ENCODE peak calls at places on chromosomes 12 and 14, in ten cellular contexts. One of them, this sample, is unnamed.

GRCh38 chr12:56634242-56634836 is 4.2 kb upstream of the BAZ2A start:
- DNase-seq in Right ventricle myocardium inferior: no peak
- DNase-seq in foreskin fibroblast: no peak
- DNase-seq in AG04449: no peak
- DNase-seq in Calu3: peak
- DNase-seq in stimulated activated CD4-positive, alpha-beta T cell treated with anti-CD3 and anti-CD28 coated beads, Interleukin-4, amount 100 ng/mL, for 48 hours: no peak
- DNase-seq in NCI-H1105: peak
- DNase-seq in DND-41: peak
- DNase-seq in CD4-positive, alpha-beta T cell: no peak
- DNase-seq in stimulated activated CD8-positive, alpha-beta memory T cell treated with anti-CD3 and anti-CD28 coated beads, Interleukin-7, amount 100 ng/mL, for 4 hours: peak
- DNase-seq in this sample: no peak

GRCh38 chr14:78412475-78412874 is 242.3 kb downstream of the NRXN3 start:
- DNase-seq in Right ventricle myocardium inferior: no peak
- DNase-seq in foreskin fibroblast: no peak
- DNase-seq in AG04449: no peak
- DNase-seq in Calu3: no peak
- DNase-seq in stimulated activated CD4-positive, alpha-beta T cell treated with anti-CD3 and anti-CD28 coated beads, Interleukin-4, amount 100 ng/mL, for 48 hours: no peak
- DNase-seq in NCI-H1105: no peak
- DNase-seq in DND-41: no peak
- DNase-seq in CD4-positive, alpha-beta T cell: no peak
- DNase-seq in stimulated activated CD8-positive, alpha-beta memory T cell treated with anti-CD3 and anti-CD28 coated beads, Interleukin-7, amount 100 ng/mL, for 4 hours: no peak
- DNase-seq in this sample: no peak

GRCh38 chr12:2161478-2161877 is 108.7 kb downstream of the CACNA1C start:
- DNase-seq in Right ventricle myocardium inferior: peak
- DNase-seq in foreskin fibroblast: no peak
- DNase-seq in AG04449: no peak
- DNase-seq in Calu3: no peak
- DNase-seq in stimulated activated CD4-positive, alpha-beta T cell treated with anti-CD3 and anti-CD28 coated beads, Interleukin-4, amount 100 ng/mL, for 48 hours: no peak
- DNase-seq in NCI-H1105: no peak
- DNase-seq in DND-41: no peak
- DNase-seq in CD4-positive, alpha-beta T cell: no peak
- DNase-seq in stimulated activated CD8-positive, alpha-beta memory T cell treated with anti-CD3 and anti-CD28 coated beads, Interleukin-7, amount 100 ng/mL, for 4 hours: no peak
- DNase-seq in this sample: no peak

GRCh38 chr12:13167226-13167625 is 29.3 kb upstream of the EMP1 start:
- DNase-seq in Right ventricle myocardium inferior: no peak
- DNase-seq in foreskin fibroblast: no peak
- DNase-seq in AG04449: no peak
- DNase-seq in Calu3: peak
- DNase-seq in stimulated activated CD4-positive, alpha-beta T cell treated with anti-CD3 and anti-CD28 coated beads, Interleukin-4, amount 100 ng/mL, for 48 hours: no peak
- DNase-seq in NCI-H1105: no peak
- DNase-seq in DND-41: no peak
- DNase-seq in CD4-positive, alpha-beta T cell: no peak
- DNase-seq in stimulated activated CD8-positive, alpha-beta memory T cell treated with anti-CD3 and anti-CD28 coated beads, Interleukin-7, amount 100 ng/mL, for 4 hours: no peak
- DNase-seq in this sample: no peak

GRCh38 chr14:61609143-61609851 is 86.0 kb upstream of the HIF1A start:
- DNase-seq in Right ventricle myocardium inferior: no peak
- DNase-seq in foreskin fibroblast: peak
- DNase-seq in AG04449: no peak
- DNase-seq in Calu3: no peak
- DNase-seq in stimulated activated CD4-positive, alpha-beta T cell treated with anti-CD3 and anti-CD28 coated beads, Interleukin-4, amount 100 ng/mL, for 48 hours: no peak
- DNase-seq in NCI-H1105: peak
- DNase-seq in DND-41: no peak
- DNase-seq in CD4-positive, alpha-beta T cell: no peak
- DNase-seq in stimulated activated CD8-positive, alpha-beta memory T cell treated with anti-CD3 and anti-CD28 coated beads, Interleukin-7, amount 100 ng/mL, for 4 hours: no peak
- DNase-seq in this sample: no peak

GRCh38 chr12:49627752-49628360 is 4.5 kb downstream of the PRPF40B start:
- DNase-seq in Right ventricle myocardium inferior: no peak
- DNase-seq in foreskin fibroblast: peak
- DNase-seq in AG04449: no peak
- DNase-seq in Calu3: no peak
- DNase-seq in stimulated activated CD4-positive, alpha-beta T cell treated with anti-CD3 and anti-CD28 coated beads, Interleukin-4, amount 100 ng/mL, for 48 hours: no peak
- DNase-seq in NCI-H1105: no peak
- DNase-seq in DND-41: no peak
- DNase-seq in CD4-positive, alpha-beta T cell: no peak
- DNase-seq in stimulated activated CD8-positive, alpha-beta memory T cell treated with anti-CD3 and anti-CD28 coated beads, Interleukin-7, amount 100 ng/mL, for 4 hours: no peak
- DNase-seq in this sample: no peak

GRCh38 chr12:72889791-72890190 is 617.6 kb downstream of the TRHDE start:
- DNase-seq in Right ventricle myocardium inferior: no peak
- DNase-seq in foreskin fibroblast: no peak
- DNase-seq in AG04449: no peak
- DNase-seq in Calu3: no peak
- DNase-seq in stimulated activated CD4-positive, alpha-beta T cell treated with anti-CD3 and anti-CD28 coated beads, Interleukin-4, amount 100 ng/mL, for 48 hours: no peak
- DNase-seq in NCI-H1105: no peak
- DNase-seq in DND-41: no peak
- DNase-seq in CD4-positive, alpha-beta T cell: no peak
- DNase-seq in stimulated activated CD8-positive, alpha-beta memory T cell treated with anti-CD3 and anti-CD28 coated beads, Interleukin-7, amount 100 ng/mL, for 4 hours: no peak
- DNase-seq in this sample: no peak

GRCh38 chr12:77225373-77225772 is 160.0 kb upstream of the E2F7 start:
- DNase-seq in Right ventricle myocardium inferior: no peak
- DNase-seq in foreskin fibroblast: no peak
- DNase-seq in AG04449: no peak
- DNase-seq in Calu3: peak
- DNase-seq in stimulated activated CD4-positive, alpha-beta T cell treated with anti-CD3 and anti-CD28 coated beads, Interleukin-4, amount 100 ng/mL, for 48 hours: no peak
- DNase-seq in NCI-H1105: no peak
- DNase-seq in DND-41: no peak
- DNase-seq in CD4-positive, alpha-beta T cell: no peak
- DNase-seq in stimulated activated CD8-positive, alpha-beta memory T cell treated with anti-CD3 and anti-CD28 coated beads, Interleukin-7, amount 100 ng/mL, for 4 hours: no peak
- DNase-seq in this sample: no peak

GRCh38 chr12:131076277-131076676 is 122.6 kb downstream of the ADGRD1 start:
- DNase-seq in Right ventricle myocardium inferior: no peak
- DNase-seq in foreskin fibroblast: no peak
- DNase-seq in AG04449: no peak
- DNase-seq in Calu3: no peak
- DNase-seq in stimulated activated CD4-positive, alpha-beta T cell treated with anti-CD3 and anti-CD28 coated beads, Interleukin-4, amount 100 ng/mL, for 48 hours: no peak
- DNase-seq in NCI-H1105: no peak
- DNase-seq in DND-41: no peak
- DNase-seq in CD4-positive, alpha-beta T cell: no peak
- DNase-seq in stimulated activated CD8-positive, alpha-beta memory T cell treated with anti-CD3 and anti-CD28 coated beads, Interleukin-7, amount 100 ng/mL, for 4 hours: no peak
- DNase-seq in this sample: no peak

GRCh38 chr14:81771876-81772275 is 238.2 kb upstream of the SEL1L start:
- DNase-seq in Right ventricle myocardium inferior: no peak
- DNase-seq in foreskin fibroblast: no peak
- DNase-seq in AG04449: no peak
- DNase-seq in Calu3: no peak
- DNase-seq in stimulated activated CD4-positive, alpha-beta T cell treated with anti-CD3 and anti-CD28 coated beads, Interleukin-4, amount 100 ng/mL, for 48 hours: no peak
- DNase-seq in NCI-H1105: no peak
- DNase-seq in DND-41: no peak
- DNase-seq in CD4-positive, alpha-beta T cell: no peak
- DNase-seq in stimulated activated CD8-positive, alpha-beta memory T cell treated with anti-CD3 and anti-CD28 coated beads, Interleukin-7, amount 100 ng/mL, for 4 hours: no peak
- DNase-seq in this sample: no peak

GRCh38 chr12:5379737-5380496 is 52.0 kb upstream of the NTF3 start:
- DNase-seq in Right ventricle myocardium inferior: no peak
- DNase-seq in foreskin fibroblast: no peak
- DNase-seq in AG04449: no peak
- DNase-seq in Calu3: no peak
- DNase-seq in stimulated activated CD4-positive, alpha-beta T cell treated with anti-CD3 and anti-CD28 coated beads, Interleukin-4, amount 100 ng/mL, for 48 hours: no peak
- DNase-seq in NCI-H1105: no peak
- DNase-seq in DND-41: no peak
- DNase-seq in CD4-positive, alpha-beta T cell: no peak
- DNase-seq in stimulated activated CD8-positive, alpha-beta memory T cell treated with anti-CD3 and anti-CD28 coated beads, Interleukin-7, amount 100 ng/mL, for 4 hours: no peak
- DNase-seq in this sample: no peak

GRCh38 chr14:93051600-93052546 is 63.9 kb downstream of the ITPK1 start:
- DNase-seq in Right ventricle myocardium inferior: no peak
- DNase-seq in foreskin fibroblast: no peak
- DNase-seq in AG04449: no peak
- DNase-seq in Calu3: no peak
- DNase-seq in stimulated activated CD4-positive, alpha-beta T cell treated with anti-CD3 and anti-CD28 coated beads, Interleukin-4, amount 100 ng/mL, for 48 hours: no peak
- DNase-seq in NCI-H1105: no peak
- DNase-seq in DND-41: no peak
- DNase-seq in CD4-positive, alpha-beta T cell: no peak
- DNase-seq in stimulated activated CD8-positive, alpha-beta memory T cell treated with anti-CD3 and anti-CD28 coated beads, Interleukin-7, amount 100 ng/mL, for 4 hours: no peak
- DNase-seq in this sample: no peak

GRCh38 chr14:100592461-100592871 is 5.2 kb upstream of the BEGAIN start:
- DNase-seq in Right ventricle myocardium inferior: peak
- DNase-seq in foreskin fibroblast: no peak
- DNase-seq in AG04449: no peak
- DNase-seq in Calu3: no peak
- DNase-seq in stimulated activated CD4-positive, alpha-beta T cell treated with anti-CD3 and anti-CD28 coated beads, Interleukin-4, amount 100 ng/mL, for 48 hours: no peak
- DNase-seq in NCI-H1105: no peak
- DNase-seq in DND-41: no peak
- DNase-seq in CD4-positive, alpha-beta T cell: no peak
- DNase-seq in stimulated activated CD8-positive, alpha-beta memory T cell treated with anti-CD3 and anti-CD28 coated beads, Interleukin-7, amount 100 ng/mL, for 4 hours: no peak
- DNase-seq in this sample: no peak

GRCh38 chr14:89926709-89927108 is 27.8 kb downstream of the EFCAB11 start:
- DNase-seq in Right ventricle myocardium inferior: no peak
- DNase-seq in foreskin fibroblast: no peak
- DNase-seq in AG04449: no peak
- DNase-seq in Calu3: no peak
- DNase-seq in stimulated activated CD4-positive, alpha-beta T cell treated with anti-CD3 and anti-CD28 coated beads, Interleukin-4, amount 100 ng/mL, for 48 hours: no peak
- DNase-seq in NCI-H1105: no peak
- DNase-seq in DND-41: no peak
- DNase-seq in CD4-positive, alpha-beta T cell: no peak
- DNase-seq in stimulated activated CD8-positive, alpha-beta memory T cell treated with anti-CD3 and anti-CD28 coated beads, Interleukin-7, amount 100 ng/mL, for 4 hours: no peak
- DNase-seq in this sample: no peak

GRCh38 chr12:64679487-64679983 is 69.2 kb downstream of the RASSF3 start:
- DNase-seq in Right ventricle myocardium inferior: peak
- DNase-seq in foreskin fibroblast: peak
- DNase-seq in AG04449: no peak
- DNase-seq in Calu3: peak
- DNase-seq in stimulated activated CD4-positive, alpha-beta T cell treated with anti-CD3 and anti-CD28 coated beads, Interleukin-4, amount 100 ng/mL, for 48 hours: peak
- DNase-seq in NCI-H1105: no peak
- DNase-seq in DND-41: no peak
- DNase-seq in CD4-positive, alpha-beta T cell: peak
- DNase-seq in stimulated activated CD8-positive, alpha-beta memory T cell treated with anti-CD3 and anti-CD28 coated beads, Interleukin-7, amount 100 ng/mL, for 4 hours: no peak
- DNase-seq in this sample: no peak

GRCh38 chr12:53930591-53931255 is 7.9 kb upstream of the HOXC13 start:
- DNase-seq in Right ventricle myocardium inferior: no peak
- DNase-seq in foreskin fibroblast: no peak
- DNase-seq in AG04449: no peak
- DNase-seq in Calu3: no peak
- DNase-seq in stimulated activated CD4-positive, alpha-beta T cell treated with anti-CD3 and anti-CD28 coated beads, Interleukin-4, amount 100 ng/mL, for 48 hours: no peak
- DNase-seq in NCI-H1105: no peak
- DNase-seq in DND-41: no peak
- DNase-seq in CD4-positive, alpha-beta T cell: no peak
- DNase-seq in stimulated activated CD8-positive, alpha-beta memory T cell treated with anti-CD3 and anti-CD28 coated beads, Interleukin-7, amount 100 ng/mL, for 4 hours: no peak
- DNase-seq in this sample: no peak

GRCh38 chr14:23646648-23647549 is 10.7 kb downstream of the DHRS2 start:
- DNase-seq in Right ventricle myocardium inferior: no peak
- DNase-seq in foreskin fibroblast: peak
- DNase-seq in AG04449: no peak
- DNase-seq in Calu3: peak
- DNase-seq in stimulated activated CD4-positive, alpha-beta T cell treated with anti-CD3 and anti-CD28 coated beads, Interleukin-4, amount 100 ng/mL, for 48 hours: no peak
- DNase-seq in NCI-H1105: no peak
- DNase-seq in DND-41: no peak
- DNase-seq in CD4-positive, alpha-beta T cell: no peak
- DNase-seq in stimulated activated CD8-positive, alpha-beta memory T cell treated with anti-CD3 and anti-CD28 coated beads, Interleukin-7, amount 100 ng/mL, for 4 hours: no peak
- DNase-seq in this sample: no peak

GRCh38 chr12:106974525-106974924 is 12.4 kb downstream of the MTERF2 start:
- DNase-seq in Right ventricle myocardium inferior: no peak
- DNase-seq in foreskin fibroblast: no peak
- DNase-seq in AG04449: no peak
- DNase-seq in Calu3: no peak
- DNase-seq in stimulated activated CD4-positive, alpha-beta T cell treated with anti-CD3 and anti-CD28 coated beads, Interleukin-4, amount 100 ng/mL, for 48 hours: no peak
- DNase-seq in NCI-H1105: no peak
- DNase-seq in DND-41: no peak
- DNase-seq in CD4-positive, alpha-beta T cell: no peak
- DNase-seq in stimulated activated CD8-positive, alpha-beta memory T cell treated with anti-CD3 and anti-CD28 coated beads, Interleukin-7, amount 100 ng/mL, for 4 hours: no peak
- DNase-seq in this sample: no peak

GRCh38 chr12:2891240-2892053 is 756 bp downstream of the TULP3 start:
- DNase-seq in Right ventricle myocardium inferior: peak
- DNase-seq in foreskin fibroblast: peak
- DNase-seq in AG04449: no peak
- DNase-seq in Calu3: peak
- DNase-seq in stimulated activated CD4-positive, alpha-beta T cell treated with anti-CD3 and anti-CD28 coated beads, Interleukin-4, amount 100 ng/mL, for 48 hours: peak
- DNase-seq in NCI-H1105: peak
- DNase-seq in DND-41: peak
- DNase-seq in CD4-positive, alpha-beta T cell: no peak
- DNase-seq in stimulated activated CD8-positive, alpha-beta memory T cell treated with anti-CD3 and anti-CD28 coated beads, Interleukin-7, amount 100 ng/mL, for 4 hours: peak
- DNase-seq in this sample: peak

GRCh38 chr14:93727039-93727740 is 61.1 kb downstream of the PRIMA1 start:
- DNase-seq in Right ventricle myocardium inferior: no peak
- DNase-seq in foreskin fibroblast: no peak
- DNase-seq in AG04449: no peak
- DNase-seq in Calu3: no peak
- DNase-seq in stimulated activated CD4-positive, alpha-beta T cell treated with anti-CD3 and anti-CD28 coated beads, Interleukin-4, amount 100 ng/mL, for 48 hours: no peak
- DNase-seq in NCI-H1105: no peak
- DNase-seq in DND-41: no peak
- DNase-seq in CD4-positive, alpha-beta T cell: no peak
- DNase-seq in stimulated activated CD8-positive, alpha-beta memory T cell treated with anti-CD3 and anti-CD28 coated beads, Interleukin-7, amount 100 ng/mL, for 4 hours: no peak
- DNase-seq in this sample: no peak

GRCh38 chr12:40225984-40226602 is 1.3 kb downstream of the LRRK2 start:
- DNase-seq in Right ventricle myocardium inferior: no peak
- DNase-seq in foreskin fibroblast: no peak
- DNase-seq in AG04449: no peak
- DNase-seq in Calu3: no peak
- DNase-seq in stimulated activated CD4-positive, alpha-beta T cell treated with anti-CD3 and anti-CD28 coated beads, Interleukin-4, amount 100 ng/mL, for 48 hours: no peak
- DNase-seq in NCI-H1105: no peak
- DNase-seq in DND-41: no peak
- DNase-seq in CD4-positive, alpha-beta T cell: no peak
- DNase-seq in stimulated activated CD8-positive, alpha-beta memory T cell treated with anti-CD3 and anti-CD28 coated beads, Interleukin-7, amount 100 ng/mL, for 4 hours: no peak
- DNase-seq in this sample: no peak

GRCh38 chr14:72401632-72402428 is 469.6 kb downstream of the RGS6 start:
- DNase-seq in Right ventricle myocardium inferior: no peak
- DNase-seq in foreskin fibroblast: no peak
- DNase-seq in AG04449: no peak
- DNase-seq in Calu3: no peak
- DNase-seq in stimulated activated CD4-positive, alpha-beta T cell treated with anti-CD3 and anti-CD28 coated beads, Interleukin-4, amount 100 ng/mL, for 48 hours: no peak
- DNase-seq in NCI-H1105: no peak
- DNase-seq in DND-41: peak
- DNase-seq in CD4-positive, alpha-beta T cell: no peak
- DNase-seq in stimulated activated CD8-positive, alpha-beta memory T cell treated with anti-CD3 and anti-CD28 coated beads, Interleukin-7, amount 100 ng/mL, for 4 hours: no peak
- DNase-seq in this sample: no peak

GRCh38 chr12:31009976-31010375 is 63.7 kb upstream of the DDX11 start:
- DNase-seq in Right ventricle myocardium inferior: no peak
- DNase-seq in foreskin fibroblast: no peak
- DNase-seq in AG04449: no peak
- DNase-seq in Calu3: no peak
- DNase-seq in stimulated activated CD4-positive, alpha-beta T cell treated with anti-CD3 and anti-CD28 coated beads, Interleukin-4, amount 100 ng/mL, for 48 hours: no peak
- DNase-seq in NCI-H1105: no peak
- DNase-seq in DND-41: no peak
- DNase-seq in CD4-positive, alpha-beta T cell: no peak
- DNase-seq in stimulated activated CD8-positive, alpha-beta memory T cell treated with anti-CD3 and anti-CD28 coated beads, Interleukin-7, amount 100 ng/mL, for 4 hours: no peak
- DNase-seq in this sample: no peak

GRCh38 chr14:91337699-91338335 is 79.8 kb downstream of the CCDC88C start:
- DNase-seq in Right ventricle myocardium inferior: no peak
- DNase-seq in foreskin fibroblast: no peak
- DNase-seq in AG04449: no peak
- DNase-seq in Calu3: no peak
- DNase-seq in stimulated activated CD4-positive, alpha-beta T cell treated with anti-CD3 and anti-CD28 coated beads, Interleukin-4, amount 100 ng/mL, for 48 hours: no peak
- DNase-seq in NCI-H1105: no peak
- DNase-seq in DND-41: no peak
- DNase-seq in CD4-positive, alpha-beta T cell: no peak
- DNase-seq in stimulated activated CD8-positive, alpha-beta memory T cell treated with anti-CD3 and anti-CD28 coated beads, Interleukin-7, amount 100 ng/mL, for 4 hours: no peak
- DNase-seq in this sample: no peak

GRCh38 chr14:28097585-28097984 is 669.0 kb upstream of the FOXG1 start:
- DNase-seq in Right ventricle myocardium inferior: no peak
- DNase-seq in foreskin fibroblast: no peak
- DNase-seq in AG04449: no peak
- DNase-seq in Calu3: no peak
- DNase-seq in stimulated activated CD4-positive, alpha-beta T cell treated with anti-CD3 and anti-CD28 coated beads, Interleukin-4, amount 100 ng/mL, for 48 hours: no peak
- DNase-seq in NCI-H1105: no peak
- DNase-seq in DND-41: no peak
- DNase-seq in CD4-positive, alpha-beta T cell: no peak
- DNase-seq in stimulated activated CD8-positive, alpha-beta memory T cell treated with anti-CD3 and anti-CD28 coated beads, Interleukin-7, amount 100 ng/mL, for 4 hours: no peak
- DNase-seq in this sample: no peak

GRCh38 chr12:86601550-86602308 is 345.5 kb upstream of the MGAT4C start:
- DNase-seq in Right ventricle myocardium inferior: peak
- DNase-seq in foreskin fibroblast: no peak
- DNase-seq in AG04449: no peak
- DNase-seq in Calu3: no peak
- DNase-seq in stimulated activated CD4-positive, alpha-beta T cell treated with anti-CD3 and anti-CD28 coated beads, Interleukin-4, amount 100 ng/mL, for 48 hours: no peak
- DNase-seq in NCI-H1105: no peak
- DNase-seq in DND-41: no peak
- DNase-seq in CD4-positive, alpha-beta T cell: no peak
- DNase-seq in stimulated activated CD8-positive, alpha-beta memory T cell treated with anti-CD3 and anti-CD28 coated beads, Interleukin-7, amount 100 ng/mL, for 4 hours: no peak
- DNase-seq in this sample: no peak

GRCh38 chr12:122983789-122984515 is 3.5 kb downstream of the ARL6IP4 start:
- DNase-seq in Right ventricle myocardium inferior: no peak
- DNase-seq in foreskin fibroblast: no peak
- DNase-seq in AG04449: no peak
- DNase-seq in Calu3: no peak
- DNase-seq in stimulated activated CD4-positive, alpha-beta T cell treated with anti-CD3 and anti-CD28 coated beads, Interleukin-4, amount 100 ng/mL, for 48 hours: no peak
- DNase-seq in NCI-H1105: no peak
- DNase-seq in DND-41: no peak
- DNase-seq in CD4-positive, alpha-beta T cell: no peak
- DNase-seq in stimulated activated CD8-positive, alpha-beta memory T cell treated with anti-CD3 and anti-CD28 coated beads, Interleukin-7, amount 100 ng/mL, for 4 hours: no peak
- DNase-seq in this sample: no peak

GRCh38 chr14:49769581-49770211 is 1.7 kb downstream of the KLHDC2 start:
- DNase-seq in Right ventricle myocardium inferior: no peak
- DNase-seq in foreskin fibroblast: no peak
- DNase-seq in AG04449: no peak
- DNase-seq in Calu3: peak
- DNase-seq in stimulated activated CD4-positive, alpha-beta T cell treated with anti-CD3 and anti-CD28 coated beads, Interleukin-4, amount 100 ng/mL, for 48 hours: no peak
- DNase-seq in NCI-H1105: no peak
- DNase-seq in DND-41: no peak
- DNase-seq in CD4-positive, alpha-beta T cell: no peak
- DNase-seq in stimulated activated CD8-positive, alpha-beta memory T cell treated with anti-CD3 and anti-CD28 coated beads, Interleukin-7, amount 100 ng/mL, for 4 hours: no peak
- DNase-seq in this sample: no peak

This sample was measured in GOT3.